ENCODE peak calls at places on chromosomes 16 and 17, in nine cellular contexts. H, P, V, R, E, N, L, X and G are unnamed samples.

GRCh38 chr17:29566473-29567361 is at the start of gene ABHD15:
- DNase-seq in H (peak; percentile 53), P (peak; percentile 45), V (peak; percentile 72), R (peak; percentile 79), E (peak; percentile 81), N (peak; percentile 59), L (peak; percentile 63), X (peak; percentile 90), G (peak; percentile 62)

GRCh38 chr17:83180996-83181481 is 101.6 kb downstream of the METRNL start:
- DNase-seq in H (no peak), P (peak; percentile 35), V (no peak), R (no peak), E (no peak), N (no peak), L (no peak), X (no peak), G (no peak)

GRCh38 chr16:84065536-84066132 is 23.0 kb upstream of the SLC38A8 start:
- DNase-seq in H (peak; percentile 47), P (peak; percentile 59), V (peak; percentile 32), R (peak; percentile 68), E (peak; percentile 69), N (no peak), L (peak; percentile 72), X (peak; percentile 81), G (peak; percentile 64)

GRCh38 chr17:74148446-74148845 is 55.0 kb upstream of the RPL38 start:
- DNase-seq in H (no peak), P (no peak), V (no peak), R (no peak), E (no peak), N (no peak), L (no peak), X (no peak), G (no peak)

GRCh38 chr16:75296606-75297005 is 45.2 kb upstream of the BCAR1 start:
- DNase-seq in H (no peak), P (no peak), V (no peak), R (peak; percentile 70), E (peak; percentile 70), N (peak; percentile 84), L (peak; percentile 70), X (no peak), G (peak; percentile 52)

GRCh38 chr16:67481561-67482259 is 753 bp upstream of the ATP6V0D1 start:
- DNase-seq in H (no peak), P (peak; percentile 72), V (peak; percentile 70), R (peak; percentile 45), E (peak; percentile 45), N (peak; percentile 56), L (peak; percentile 67), X (peak; percentile 79), G (no peak)

GRCh38 chr17:80869476-80869875 is 122.2 kb upstream of the CHMP6 start:
- DNase-seq in H (no peak), P (no peak), V (no peak), R (no peak), E (no peak), N (no peak), L (no peak), X (no peak), G (no peak)

GRCh38 chr16:74224828-74225227 is 71.8 kb upstream of the PSMD7 start:
- DNase-seq in H (no peak), P (no peak), V (no peak), R (peak; percentile 62), E (peak; percentile 63), N (no peak), L (peak; percentile 80), X (no peak), G (peak; percentile 25)

GRCh38 chr17:44952946-44953475 is 5.4 kb upstream of the KIF18B start:
- DNase-seq in H (no peak), P (no peak), V (no peak), R (no peak), E (no peak), N (no peak), L (no peak), X (no peak), G (no peak)

GRCh38 chr16:72092832-72093447 is 480 bp downstream of the TXNL4B start:
- DNase-seq in H (no peak), P (no peak), V (peak; percentile 33), R (peak; percentile 83), E (peak; percentile 81), N (no peak), L (peak; percentile 83), X (no peak), G (peak; percentile 68)

GRCh38 chr17:5035356-5035755 is at the start of gene SLC52A1:
- DNase-seq in H (peak; percentile 32), P (no peak), V (no peak), R (no peak), E (no peak), N (no peak), L (no peak), X (peak; percentile 60), G (no peak)

GRCh38 chr17:978110-979093 is 1.2 kb downstream of the NXN start:
- DNase-seq in H (no peak), P (no peak), V (no peak), R (peak; percentile 34), E (peak; percentile 32), N (peak; percentile 37), L (no peak), X (no peak), G (peak; percentile 15)

GRCh38 chr16:67035364-67035763 is 6.4 kb downstream of the CBFB start:
- DNase-seq in H (no peak), P (no peak), V (no peak), R (no peak), E (no peak), N (no peak), L (no peak), X (no peak), G (no peak)

GRCh38 chr17:81388612-81389367 is 6.5 kb upstream of the BAHCC1 start:
- DNase-seq in H (no peak), P (no peak), V (no peak), R (no peak), E (no peak), N (no peak), L (no peak), X (no peak), G (no peak)

GRCh38 chr17:39194985-39195524 is 2.4 kb downstream of the CACNB1 start:
- DNase-seq in H (no peak), P (no peak), V (no peak), R (no peak), E (no peak), N (no peak), L (no peak), X (no peak), G (no peak)

GRCh38 chr17:29461807-29462206 is 71.6 kb downstream of the TAOK1 start:
- DNase-seq in H (no peak), P (no peak), V (no peak), R (no peak), E (peak; percentile 19), N (no peak), L (no peak), X (no peak), G (no peak)

GRCh38 chr16:89449726-89450335 is 40.5 kb downstream of the ANKRD11 start:
- DNase-seq in H (no peak), P (peak; percentile 20), V (peak; percentile 34), R (peak; percentile 24), E (no peak), N (no peak), L (peak; percentile 47), X (no peak), G (no peak)

GRCh38 chr17:82583720-82584234 is 64.2 kb downstream of the FOXK2 start:
- DNase-seq in H (no peak), P (no peak), V (no peak), R (no peak), E (no peak), N (no peak), L (no peak), X (no peak), G (no peak)

GRCh38 chr17:7927596-7927995 is 2.1 kb downstream of the KCNAB3 start:
- DNase-seq in H (no peak), P (no peak), V (no peak), R (no peak), E (no peak), N (no peak), L (no peak), X (no peak), G (no peak)

DNA sequence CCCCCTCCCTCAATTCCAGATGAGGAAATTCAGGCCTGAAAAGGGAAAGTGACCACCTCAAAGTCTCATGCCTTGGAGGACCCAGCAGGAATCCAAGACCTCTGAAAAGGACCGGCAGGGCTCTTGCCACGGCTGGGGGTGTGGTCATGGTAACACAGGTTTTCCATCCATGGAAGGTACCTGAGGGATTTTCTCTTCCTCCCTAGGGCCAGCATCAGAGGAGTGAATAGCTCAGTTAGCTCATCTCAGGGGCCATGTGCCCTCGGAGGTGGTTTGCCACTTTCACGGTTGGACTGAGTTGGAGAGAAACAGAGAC is 1.3 kb downstream of the CIITA start:
- DNase-seq in H (no peak), P (no peak), V (no peak), R (no peak), E (no peak), N (no peak), L (no peak), X (no peak), G (no peak)
- H3K4me3 ChIP-seq in H (peak overlapping the region; percentile 29), P (peak overlapping the region; percentile 87), V (peak overlapping the region; percentile 66), R (peak overlapping the region; percentile 54), E (no peak overlapping the region), N (peak overlapping the region; percentile 39), L (peak overlapping the region; percentile 47), X (peak overlapping the region; percentile 50), G (no peak overlapping the region)

GRCh38 chr17:17874478-17874877 is 37.7 kb upstream of the SREBF1 start:
- DNase-seq in H (no peak), P (no peak), V (no peak), R (no peak), E (peak; percentile 4), N (no peak), L (peak; percentile 28), X (no peak), G (peak; percentile 65)
- TF ChIP-seq CTCF in H (no peak), P (no peak), V (no peak), R (no peak), E (no peak), N (no peak), L (no peak), X (no peak), G (no peak)

GRCh38 chr17:15341966-15342365 is 569 bp upstream of the TEKT3 start:
- DNase-seq in H (no peak), P (no peak), V (no peak), R (no peak), E (no peak), N (no peak), L (no peak), X (no peak), G (no peak)
- H3K4me3 ChIP-seq in H (no peak overlapping the region), P (no peak overlapping the region), V (no peak overlapping the region), R (no peak overlapping the region), E (peak overlapping the region; percentile 48), N (no peak overlapping the region), L (no peak overlapping the region), X (no peak overlapping the region), G (peak overlapping the region; percentile 43)

DNA sequence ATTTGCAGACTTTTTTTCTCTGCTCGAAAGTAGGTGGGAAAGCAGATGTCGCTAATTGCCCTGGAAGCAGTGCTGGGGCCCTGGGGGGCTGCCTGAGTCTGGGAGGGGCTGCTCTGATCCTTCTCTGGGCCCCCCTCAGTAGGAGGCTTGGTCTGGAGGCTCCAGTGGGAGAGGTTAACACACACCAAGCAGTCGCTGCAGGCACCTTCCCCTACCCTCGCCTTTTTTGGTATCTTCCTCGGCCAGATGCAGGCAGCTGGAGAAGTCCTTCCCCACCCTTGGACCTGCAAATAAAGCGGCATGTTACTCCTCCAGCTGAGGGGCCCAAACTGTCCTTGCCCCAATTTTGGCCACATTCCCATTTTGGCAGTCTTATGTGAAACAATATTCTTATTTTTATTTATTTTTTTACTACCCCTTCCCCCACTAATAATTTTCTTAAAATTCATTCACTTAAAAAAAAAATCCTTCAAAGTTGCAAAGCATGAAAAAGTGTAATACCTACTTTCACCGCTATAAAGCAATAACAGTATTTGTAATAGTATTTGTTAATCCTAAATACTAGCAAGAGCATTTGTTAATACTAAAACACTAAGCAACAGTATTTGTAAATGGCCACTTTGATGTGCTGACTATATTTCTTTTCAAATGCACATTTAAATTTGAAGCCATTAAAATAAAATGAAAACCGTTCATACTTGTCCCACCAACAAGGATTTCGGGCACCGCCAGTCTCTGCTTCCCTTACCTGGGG is 15.0 kb downstream of the C16orf46 start:
- DNase-seq in H (no peak), P (no peak), V (no peak), R (no peak), E (no peak), N (no peak), L (no peak), X (no peak), G (no peak)
- TF ChIP-seq CTCF in H (no peak), P (no peak), V (no peak), R (peak; percentile 2), E (no peak), N (no peak), L (no peak), X (no peak), G (no peak)